ENCODE peak calls at places on chromosomes 12 and 14, in six cellular contexts. I, R, C, H, D and J are unnamed samples. For H3K4me1, the result is how much of the 10 kb centered on the place peaks cover.

GRCh38 chr14:75876526-75876925 is 105.3 kb downstream of the TGFB3 start:
- DNase-seq in C (no peak), I (no peak), H (no peak), D (no peak), R (no peak), J (no peak)

GRCh38 chr12:105561981-105562726 is 231.7 kb downstream of the C12orf75 start:
- DNase-seq in I (peak), R (no peak), D (no peak), H (peak), C (peak), J (peak)

GRCh38 chr12:32560520-32560919 is 118.6 kb upstream of the DNM1L start:
- DNase-seq in D (no peak), H (no peak), R (no peak), I (no peak), C (no peak), J (no peak)

GRCh38 chr12:10220398-10221077 is 7.9 kb downstream of the GABARAPL1 start:
- DNase-seq in D (no peak), I (no peak), H (peak), C (peak), R (peak), J (peak)

GRCh38 chr14:99689266-99690236 is 5.5 kb downstream of the CYP46A1 start:
- DNase-seq in I (no peak), D (no peak), R (no peak), H (no peak), C (no peak), J (no peak)

GRCh38 chr14:22977434-22977683 is 5.0 kb downstream of the AJUBA start:
- DNase-seq in C (no peak), I (no peak), D (no peak), R (no peak), H (no peak), J (no peak)

GRCh38 chr12:73678335-73678734 is 859.3 kb upstream of the ATXN7L3B start:
- DNase-seq in C (no peak), H (no peak), I (peak), R (no peak), D (no peak), J (no peak)

GRCh38 chr14:77889971-77890442 is 90.1 kb downstream of the ADCK1 start:
- DNase-seq in R (no peak), D (no peak), I (no peak), C (no peak), H (no peak), J (no peak)

GRCh38 chr14:58501214-58501816 is 73.8 kb downstream of the KIAA0586 start:
- DNase-seq in I (peak), H (peak), R (no peak), D (peak), C (peak), J (no peak)

GRCh38 chr12:100484178-100484886 is 10.7 kb downstream of the NR1H4 start:
- DNase-seq in D (no peak), C (no peak), I (no peak), R (no peak), H (no peak), J (no peak)

GRCh38 chr14:21647380-21647779 is 6.3 kb upstream of the OR4E2 start:
- DNase-seq in R (no peak), D (no peak), I (no peak), H (peak), C (no peak), J (no peak)

GRCh38 chr12:29405561-29405960 is 24.6 kb upstream of the ERGIC2 start:
- DNase-seq in H (no peak), D (no peak), C (no peak), R (no peak), I (no peak), J (no peak)

GRCh38 chr12:26346748-26347147 is 151.4 kb downstream of the SSPN start:
- DNase-seq in D (no peak), I (no peak), H (no peak), C (no peak), R (no peak), J (no peak)

GRCh38 chr12:4589941-4590340 is 27.9 kb downstream of the DYRK4 start:
- DNase-seq in I (peak), C (no peak), D (no peak), H (no peak), R (no peak), J (no peak)

GRCh38 chr12:1809606-1810140 is 10.7 kb upstream of the LRTM2 start:
- DNase-seq in H (no peak), R (no peak), I (no peak), C (no peak), D (no peak), J (no peak)

GRCh38 chr12:1810201-1810930 is 10.0 kb upstream of the LRTM2 start:
- DNase-seq in D (no peak), I (no peak), R (no peak), C (no peak), H (no peak), J (no peak)

GRCh38 chr12:1811948-1812291 is 8.4 kb upstream of the LRTM2 start:
- DNase-seq in H (no peak), D (no peak), R (no peak), I (no peak), C (no peak), J (no peak)

GRCh38 chr12:1811281-1811947 is 9.0 kb upstream of the LRTM2 start:
- DNase-seq in C (no peak), R (no peak), H (peak), I (no peak), D (no peak), J (no peak)

DNA sequence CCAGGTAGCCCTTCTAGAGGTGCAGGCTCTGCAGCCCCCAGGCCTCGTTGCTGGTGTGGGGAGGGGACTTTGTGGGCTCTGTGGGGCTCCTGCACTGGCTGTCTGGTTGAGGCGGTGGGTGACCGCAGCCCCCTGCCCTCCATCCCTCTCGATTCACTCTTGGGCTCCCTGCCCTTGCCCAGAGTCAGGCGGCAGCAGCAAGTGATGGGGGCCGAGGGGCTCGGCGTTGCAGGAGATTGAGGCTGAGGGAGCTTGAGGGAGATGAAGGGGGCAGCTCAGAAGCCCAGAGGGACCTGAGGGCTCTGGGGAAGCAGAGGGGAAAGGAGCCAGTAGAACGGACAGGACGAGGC is 9.5 kb upstream of the LRTM2 start:
- DNase-seq in I (no peak), R (no peak), H (no peak), D (no peak), C (no peak), J (no peak)
- H3K4me3 ChIP-seq in I (no peak), R (no peak), H (no peak), D (no peak), C (no peak), J (no peak)

GRCh38 chr12:126953365-126953889 is 1313.5 kb upstream of the TMEM132C start:
- DNase-seq in I (no peak), H (no peak), R (no peak), C (no peak), D (no peak), J (no peak)
- H3K4me1 ChIP-seq in I (under half), H (under half), R (under half), C (under half), D (under half), J (under half)

DNA sequence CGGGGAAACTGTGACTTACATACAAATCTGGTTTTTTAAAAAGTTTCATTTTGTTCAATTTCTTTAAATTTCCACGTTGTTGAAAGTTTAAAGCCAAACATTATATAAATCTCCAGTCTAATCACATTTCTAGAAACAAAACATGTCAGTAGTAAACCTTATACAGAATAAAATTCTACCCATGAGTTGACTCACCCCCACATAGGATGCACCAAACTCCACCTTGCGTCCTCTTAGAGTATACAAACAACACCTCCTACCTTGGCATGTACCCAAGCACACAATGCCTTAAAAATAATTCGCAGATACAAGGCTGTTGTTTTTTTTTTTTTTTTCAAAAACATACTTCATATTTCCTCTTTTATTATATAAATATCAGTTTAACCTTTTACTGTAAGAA is 3.4 kb downstream of the FBXL14 start:
- DNase-seq in D (no peak), C (peak), R (no peak), H (peak), I (peak), J (no peak)
- H3K4me3 ChIP-seq in D (peak), C (peak), R (peak), H (peak), I (peak), J (peak)

DNA sequence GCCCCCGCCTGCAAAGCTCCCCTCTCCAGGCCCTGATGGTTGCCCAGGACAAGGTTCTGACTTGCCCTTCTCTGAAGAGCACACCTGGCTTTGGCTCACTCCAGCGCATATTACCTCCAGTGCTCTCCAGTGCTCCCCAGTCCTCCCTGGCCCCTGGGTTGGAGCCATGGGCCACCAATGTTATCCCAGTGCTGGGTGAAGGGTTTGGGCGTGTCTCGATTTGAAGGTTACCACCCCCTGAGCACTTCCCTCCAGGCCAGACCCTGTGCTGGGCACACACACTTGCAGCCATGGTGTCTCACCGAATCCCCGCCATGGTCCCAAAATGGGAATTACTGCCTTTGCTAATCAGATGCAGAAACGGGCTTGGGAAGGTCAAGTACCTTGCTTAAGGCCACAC is 11.1 kb downstream of the RITA1 start:
- DNase-seq in D (no peak), I (no peak), R (no peak), H (no peak), C (no peak), J (no peak)
- H3K4me1 ChIP-seq in D (under half), I (under half), R (under half), H (under half), C (under half), J (under half)

GRCh38 chr12:116734156-116734768 is 3.6 kb downstream of the SPRING1 start:
- DNase-seq in D (no peak), R (no peak), C (no peak), I (no peak), H (no peak), J (no peak)

GRCh38 chr12:116736962-116737773 is 701 bp downstream of the SPRING1 start:
- DNase-seq in D (peak), R (no peak), C (peak), I (no peak), H (no peak), J (no peak)

GRCh38 chr12:116737774-116738657 is at the start of the genes RNFT2 and SPRING1:
- DNase-seq in R (peak), D (peak), H (peak), I (peak), C (peak), J (peak)

GRCh38 chr12:116735084-116735483 is 2.8 kb downstream of the SPRING1 start:
- DNase-seq in H (no peak), D (no peak), R (no peak), C (no peak), I (no peak), J (no peak)

DNA sequence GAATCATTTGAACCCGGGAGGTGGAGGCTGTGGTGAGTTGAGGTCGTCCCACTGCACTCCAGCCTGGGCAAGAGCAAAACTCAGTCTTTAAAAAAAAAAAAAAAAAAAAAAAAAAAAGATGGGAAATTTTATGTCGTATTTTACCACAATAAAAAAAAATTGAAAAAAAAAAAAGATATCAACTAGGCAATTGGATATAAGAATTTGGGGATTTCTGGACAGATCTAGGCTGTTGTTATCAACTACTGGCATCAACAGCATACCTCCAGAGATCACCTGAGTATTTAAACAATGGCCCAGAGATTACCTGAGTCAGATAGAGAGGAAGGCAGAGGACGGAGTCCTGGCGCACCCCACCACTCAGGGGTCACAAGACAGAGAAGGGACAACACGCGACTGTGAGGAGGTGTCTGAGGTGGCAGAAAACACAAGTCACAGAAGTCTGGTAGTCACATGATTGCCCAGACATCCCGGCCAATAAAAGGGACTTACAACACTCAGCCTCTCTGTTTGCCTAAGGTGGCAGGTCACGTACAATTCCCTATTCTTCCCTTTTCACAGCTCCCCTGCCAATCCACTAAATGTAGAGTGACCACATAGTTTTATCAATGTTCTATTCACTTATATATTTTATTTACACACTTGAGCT is 1.8 kb downstream of the SPRING1 start:
- DNase-seq in I (peak), R (no peak), D (no peak), H (no peak), C (peak), J (no peak)
- H3K4me3 ChIP-seq in I (peak), R (no peak), D (peak), H (peak), C (peak), J (peak)

GRCh38 chr14:90514015-90514398 is 117.2 kb downstream of the CALM1 start:
- DNase-seq in I (no peak), D (no peak), H (no peak), C (no peak), R (no peak), J (no peak)
- H3K4me1 ChIP-seq in I (half or more), D (under half), H (under half), C (under half), R (under half), J (under half)